ENCODE peak calls at places on chromosomes 7 and 10, in six cellular contexts. One of them, this sample, is unnamed.

GRCh38 chr10:46175831-46176230 is 111.0 kb upstream of the ANTXRL start:
- DNase-seq in IMR-90: no peak
- DNase-seq in tibial artery: no peak
- DNase-seq in GM10248: no peak
- DNase-seq in brain microvascular endothelial cell: no peak
- DNase-seq in upper lobe of right lung: no peak
- DNase-seq in this sample: no peak

GRCh38 chr7:716212-716611 is 10.3 kb upstream of the DNAAF5 start:
- DNase-seq in IMR-90: no peak
- DNase-seq in tibial artery: peak
- DNase-seq in GM10248: no peak
- DNase-seq in brain microvascular endothelial cell: no peak
- DNase-seq in upper lobe of right lung: no peak
- DNase-seq in this sample: no peak

GRCh38 chr7:135704074-135704473 is 23.9 kb downstream of the SLC13A4 start:
- DNase-seq in IMR-90: no peak
- DNase-seq in tibial artery: no peak
- DNase-seq in GM10248: no peak
- DNase-seq in brain microvascular endothelial cell: no peak
- DNase-seq in upper lobe of right lung: no peak
- DNase-seq in this sample: no peak

GRCh38 chr10:11415095-11415494 is 196.4 kb downstream of the USP6NL start:
- DNase-seq in IMR-90: no peak
- DNase-seq in tibial artery: no peak
- DNase-seq in GM10248: no peak
- DNase-seq in brain microvascular endothelial cell: no peak
- DNase-seq in upper lobe of right lung: no peak
- DNase-seq in this sample: no peak

GRCh38 chr10:84194424-84195043 is at the start of gene CDHR1:
- DNase-seq in IMR-90: no peak
- DNase-seq in tibial artery: no peak
- DNase-seq in GM10248: peak
- DNase-seq in brain microvascular endothelial cell: no peak
- DNase-seq in upper lobe of right lung: peak
- DNase-seq in this sample: no peak

GRCh38 chr7:98387136-98387535 is 13.8 kb downstream of the BAIAP2L1 start:
- DNase-seq in IMR-90: no peak
- DNase-seq in tibial artery: no peak
- DNase-seq in GM10248: no peak
- DNase-seq in brain microvascular endothelial cell: no peak
- DNase-seq in upper lobe of right lung: no peak
- DNase-seq in this sample: no peak

GRCh38 chr10:46538723-46539426 is 17.6 kb downstream of the GPRIN2 start:
- DNase-seq in IMR-90: peak
- DNase-seq in tibial artery: no peak
- DNase-seq in GM10248: no peak
- DNase-seq in brain microvascular endothelial cell: no peak
- DNase-seq in upper lobe of right lung: no peak
- DNase-seq in this sample: no peak

GRCh38 chr10:19488592-19489280 is 327.5 kb upstream of the PLXDC2 start:
- DNase-seq in IMR-90: no peak
- DNase-seq in tibial artery: peak
- DNase-seq in GM10248: no peak
- DNase-seq in brain microvascular endothelial cell: no peak
- DNase-seq in upper lobe of right lung: peak
- DNase-seq in this sample: no peak

GRCh38 chr7:14158111-14158510 is 168.6 kb upstream of the ETV1 start:
- DNase-seq in IMR-90: no peak
- DNase-seq in tibial artery: no peak
- DNase-seq in GM10248: no peak
- DNase-seq in brain microvascular endothelial cell: no peak
- DNase-seq in upper lobe of right lung: no peak
- DNase-seq in this sample: no peak

GRCh38 chr10:43931308-43931930 is 282.7 kb upstream of the ZNF32 start:
- DNase-seq in IMR-90: peak
- DNase-seq in tibial artery: no peak
- DNase-seq in GM10248: no peak
- DNase-seq in brain microvascular endothelial cell: peak
- DNase-seq in upper lobe of right lung: no peak
- DNase-seq in this sample: peak

GRCh38 chr10:114525368-114525949 is 121.2 kb upstream of the AFAP1L2 start:
- DNase-seq in IMR-90: no peak
- DNase-seq in tibial artery: no peak
- DNase-seq in GM10248: no peak
- DNase-seq in brain microvascular endothelial cell: peak
- DNase-seq in upper lobe of right lung: no peak
- DNase-seq in this sample: peak

GRCh38 chr7:89001306-89001705 is 205.8 kb upstream of the TEX47 start:
- DNase-seq in IMR-90: no peak
- DNase-seq in tibial artery: no peak
- DNase-seq in GM10248: no peak
- DNase-seq in brain microvascular endothelial cell: no peak
- DNase-seq in upper lobe of right lung: no peak
- DNase-seq in this sample: peak

DNA sequence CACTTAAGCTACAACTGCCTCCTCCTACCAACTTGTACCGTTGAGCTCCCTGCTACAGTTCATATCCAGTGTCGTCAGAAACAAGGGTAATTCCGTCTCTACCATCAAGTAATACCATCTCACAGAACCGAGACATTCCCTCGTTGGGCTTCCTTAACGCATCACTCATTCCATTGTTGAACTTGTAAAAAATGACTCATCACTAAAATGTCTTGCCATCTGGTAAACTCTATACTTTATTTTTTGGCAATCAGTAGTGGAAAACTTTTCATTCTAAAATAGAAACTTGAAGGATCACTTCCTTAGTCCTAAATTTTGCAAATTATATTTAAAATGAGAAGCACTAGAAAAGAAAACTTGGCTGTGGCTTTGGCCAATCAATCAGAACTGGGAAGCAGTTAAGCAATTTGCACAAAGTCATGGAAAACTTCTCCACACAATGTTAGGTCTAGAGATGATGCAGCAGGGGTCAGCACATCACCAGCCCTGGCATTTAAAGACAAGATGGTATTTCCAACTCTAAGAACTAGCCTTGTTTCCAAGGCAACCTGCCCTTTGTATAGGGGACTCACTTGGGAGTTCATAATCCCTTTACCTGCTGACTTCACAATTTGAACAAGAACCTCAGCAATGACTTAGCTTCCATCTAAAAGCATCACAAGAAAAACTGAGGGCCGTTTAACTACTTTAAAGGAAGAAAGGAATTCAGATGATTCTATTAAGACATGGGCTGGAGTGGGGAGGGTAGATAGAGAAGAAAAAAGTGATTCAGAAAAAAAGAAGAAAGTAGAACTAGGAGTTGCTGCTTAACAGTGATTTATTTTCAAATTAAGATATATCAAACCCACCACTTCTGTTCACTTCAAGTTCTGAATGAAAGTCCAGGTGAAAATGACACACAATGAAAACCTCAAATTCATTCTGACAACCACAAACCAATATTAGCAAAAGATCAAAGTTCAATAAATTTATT is 288.1 kb downstream of the PARD3 start:
- DNase-seq in IMR-90: peak
- DNase-seq in tibial artery: no peak
- DNase-seq in GM10248: no peak
- DNase-seq in brain microvascular endothelial cell: peak
- DNase-seq in upper lobe of right lung: no peak
- DNase-seq in this sample: peak
- TF ChIP-seq CTCF in IMR-90: peak
- TF ChIP-seq CTCF in tibial artery: no peak
- TF ChIP-seq CTCF in GM10248: no peak
- TF ChIP-seq CTCF in brain microvascular endothelial cell: peak
- TF ChIP-seq CTCF in upper lobe of right lung: no peak
- TF ChIP-seq CTCF in this sample: peak

DNA sequence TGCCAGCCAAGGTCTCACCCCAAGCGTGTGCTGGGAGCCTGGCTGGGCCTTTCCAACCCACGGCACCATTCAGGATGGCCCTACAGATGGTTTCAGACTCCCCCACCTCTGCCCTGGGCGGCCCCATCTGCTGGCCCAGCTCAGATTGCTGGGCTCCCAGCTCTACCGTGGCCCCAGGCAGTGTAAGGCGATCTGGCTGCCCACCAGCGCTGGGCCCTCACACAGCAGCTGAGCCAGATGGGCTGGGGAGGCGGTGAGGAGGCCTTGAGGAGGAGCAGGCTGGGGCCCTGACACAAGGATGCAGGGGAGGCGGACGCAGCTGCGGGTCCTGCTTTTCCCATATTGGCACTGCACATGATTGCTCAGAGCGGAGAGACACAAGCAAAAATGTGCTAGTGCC is 162.8 kb downstream of the NRF1 start:
- DNase-seq in IMR-90: no peak
- DNase-seq in tibial artery: no peak
- DNase-seq in GM10248: no peak
- DNase-seq in brain microvascular endothelial cell: no peak
- DNase-seq in upper lobe of right lung: no peak
- DNase-seq in this sample: no peak
- TF ChIP-seq CTCF in IMR-90: no peak
- TF ChIP-seq CTCF in tibial artery: no peak
- TF ChIP-seq CTCF in GM10248: no peak
- TF ChIP-seq CTCF in brain microvascular endothelial cell: no peak
- TF ChIP-seq CTCF in upper lobe of right lung: no peak
- TF ChIP-seq CTCF in this sample: no peak

GRCh38 chr7:81956520-81956919 is 186.7 kb upstream of the HGF start:
- DNase-seq in IMR-90: peak
- DNase-seq in tibial artery: no peak
- DNase-seq in GM10248: peak
- DNase-seq in brain microvascular endothelial cell: peak
- DNase-seq in upper lobe of right lung: no peak
- DNase-seq in this sample: peak
- TF ChIP-seq CTCF in IMR-90: peak
- TF ChIP-seq CTCF in tibial artery: peak
- TF ChIP-seq CTCF in GM10248: peak
- TF ChIP-seq CTCF in brain microvascular endothelial cell: peak
- TF ChIP-seq CTCF in upper lobe of right lung: peak
- TF ChIP-seq CTCF in this sample: peak

DNA sequence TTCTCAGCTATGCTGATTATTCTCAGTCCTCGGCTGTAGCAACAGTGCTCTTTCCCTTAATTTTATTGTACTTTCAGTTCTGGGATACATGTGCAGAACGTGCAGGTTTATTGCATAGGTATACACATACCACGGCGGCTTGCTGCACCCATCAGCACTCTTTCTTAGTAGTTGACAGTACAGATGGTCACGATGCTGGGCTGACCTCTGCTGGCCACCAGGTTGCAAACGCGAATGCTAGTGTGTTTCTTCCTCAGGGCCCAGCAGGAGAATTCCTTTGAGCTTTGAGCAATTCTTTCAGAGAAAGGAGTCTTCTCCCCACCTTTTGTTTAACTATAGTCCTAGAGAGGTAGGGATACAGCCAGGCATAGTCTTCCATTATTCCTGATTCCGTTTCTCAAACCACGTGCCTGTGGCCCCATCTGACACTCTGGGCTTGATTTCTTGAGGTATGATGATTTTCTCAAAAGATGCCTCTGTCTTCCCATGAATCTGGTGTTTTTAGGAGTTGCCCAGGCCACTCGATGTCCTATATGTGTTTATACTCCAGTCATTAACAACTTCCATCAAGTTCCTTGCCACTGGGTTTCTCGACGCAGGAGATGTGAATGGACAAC is 48.9 kb upstream of the CDC14C start:
- DNase-seq in IMR-90: no peak
- DNase-seq in tibial artery: no peak
- DNase-seq in GM10248: no peak
- DNase-seq in brain microvascular endothelial cell: peak
- DNase-seq in upper lobe of right lung: peak
- DNase-seq in this sample: peak
- TF ChIP-seq CTCF in IMR-90: peak
- TF ChIP-seq CTCF in tibial artery: no peak
- TF ChIP-seq CTCF in GM10248: peak
- TF ChIP-seq CTCF in brain microvascular endothelial cell: peak
- TF ChIP-seq CTCF in upper lobe of right lung: peak
- TF ChIP-seq CTCF in this sample: peak

GRCh38 chr10:102835007-102835482 is 2.2 kb downstream of the CYP17A1 start:
- DNase-seq in IMR-90: peak
- DNase-seq in tibial artery: peak
- DNase-seq in GM10248: peak
- DNase-seq in brain microvascular endothelial cell: peak
- DNase-seq in upper lobe of right lung: peak
- DNase-seq in this sample: no peak
- TF ChIP-seq CTCF in IMR-90: peak
- TF ChIP-seq CTCF in tibial artery: peak
- TF ChIP-seq CTCF in GM10248: peak
- TF ChIP-seq CTCF in brain microvascular endothelial cell: peak
- TF ChIP-seq CTCF in upper lobe of right lung: peak
- TF ChIP-seq CTCF in this sample: peak

DNA sequence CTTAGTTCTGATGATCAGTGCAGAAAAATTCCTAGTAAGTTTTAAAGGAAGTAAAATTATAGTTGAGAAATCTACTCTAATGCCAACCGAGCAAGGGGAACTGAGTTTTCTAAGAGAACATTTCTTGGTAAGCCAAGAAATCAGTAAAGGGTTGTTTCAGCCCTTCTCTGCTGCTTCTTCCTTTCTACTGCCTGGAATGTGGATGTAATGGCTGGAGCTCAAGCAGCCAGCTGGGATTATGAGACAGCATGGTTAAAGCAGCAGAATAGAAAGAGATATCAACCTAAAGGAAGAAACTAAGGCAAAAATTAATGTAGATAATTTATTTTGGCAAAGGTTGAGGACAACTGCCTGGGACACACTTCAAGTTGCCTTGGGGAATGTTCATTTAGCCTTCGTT is 16.0 kb upstream of the AKR1B1 start:
- DNase-seq in IMR-90: no peak
- DNase-seq in tibial artery: no peak
- DNase-seq in GM10248: no peak
- DNase-seq in brain microvascular endothelial cell: no peak
- DNase-seq in upper lobe of right lung: no peak
- DNase-seq in this sample: no peak
- TF ChIP-seq CTCF in IMR-90: no peak
- TF ChIP-seq CTCF in tibial artery: no peak
- TF ChIP-seq CTCF in GM10248: no peak
- TF ChIP-seq CTCF in brain microvascular endothelial cell: no peak
- TF ChIP-seq CTCF in upper lobe of right lung: no peak
- TF ChIP-seq CTCF in this sample: no peak

This sample was measured in foreskin keratinocyte.